ENCODE peak calls at places on chromosomes 7 and 10, in seven cellular contexts. One of them, this sample, is unnamed.

GRCh38 chr10:18689498-18689897 is 30.3 kb downstream of the ARL5B start:
- DNase-seq in kidney epithelial cell: no peak
- DNase-seq in EH: peak
- DNase-seq in PC-9: no peak
- DNase-seq in anterior cingulate cortex: no peak
- DNase-seq in H1: no peak
- DNase-seq in endodermal cell: no peak
- DNase-seq in this sample: no peak

GRCh38 chr10:102413053-102413705 is 5.4 kb downstream of the PSD start:
- DNase-seq in kidney epithelial cell: no peak
- DNase-seq in EH: peak
- DNase-seq in PC-9: no peak
- DNase-seq in anterior cingulate cortex: no peak
- DNase-seq in H1: no peak
- DNase-seq in endodermal cell: peak
- DNase-seq in this sample: no peak

GRCh38 chr10:102452672-102453340 is 1.5 kb upstream of the C10orf95 start:
- DNase-seq in kidney epithelial cell: no peak
- DNase-seq in EH: peak
- DNase-seq in PC-9: peak
- DNase-seq in anterior cingulate cortex: peak
- DNase-seq in H1: no peak
- DNase-seq in endodermal cell: no peak
- DNase-seq in this sample: no peak

GRCh38 chr7:124255041-124255667 is 222.3 kb upstream of the TMEM229A start:
- DNase-seq in kidney epithelial cell: no peak
- DNase-seq in EH: no peak
- DNase-seq in PC-9: no peak
- DNase-seq in anterior cingulate cortex: no peak
- DNase-seq in H1: no peak
- DNase-seq in endodermal cell: no peak
- DNase-seq in this sample: no peak

GRCh38 chr10:91493313-91493712 is 83.2 kb downstream of the HECTD2 start:
- DNase-seq in kidney epithelial cell: no peak
- DNase-seq in EH: peak
- DNase-seq in PC-9: peak
- DNase-seq in anterior cingulate cortex: no peak
- DNase-seq in H1: no peak
- DNase-seq in endodermal cell: no peak
- DNase-seq in this sample: no peak

GRCh38 chr7:45413419-45413818 is 160.7 kb upstream of the ADCY1 start:
- DNase-seq in kidney epithelial cell: no peak
- DNase-seq in EH: no peak
- DNase-seq in PC-9: no peak
- DNase-seq in anterior cingulate cortex: no peak
- DNase-seq in H1: no peak
- DNase-seq in endodermal cell: no peak
- DNase-seq in this sample: no peak

GRCh38 chr10:96636546-96636945 is 49.7 kb upstream of the TM9SF3 start:
- DNase-seq in kidney epithelial cell: no peak
- DNase-seq in EH: peak
- DNase-seq in PC-9: no peak
- DNase-seq in anterior cingulate cortex: no peak
- DNase-seq in H1: no peak
- DNase-seq in endodermal cell: no peak
- DNase-seq in this sample: no peak

GRCh38 chr10:44991571-44991970 is 9.2 kb upstream of the ZNF22 start:
- DNase-seq in kidney epithelial cell: no peak
- DNase-seq in EH: no peak
- DNase-seq in PC-9: no peak
- DNase-seq in anterior cingulate cortex: no peak
- DNase-seq in H1: no peak
- DNase-seq in endodermal cell: peak
- DNase-seq in this sample: no peak

GRCh38 chr10:60282771-60283353 is 106.8 kb downstream of the ANK3 start:
- DNase-seq in kidney epithelial cell: peak
- DNase-seq in EH: peak
- DNase-seq in PC-9: peak
- DNase-seq in anterior cingulate cortex: no peak
- DNase-seq in H1: no peak
- DNase-seq in endodermal cell: no peak
- DNase-seq in this sample: no peak

GRCh38 chr7:20408467-20408826 is 77.7 kb downstream of the ITGB8 start:
- DNase-seq in kidney epithelial cell: no peak
- DNase-seq in EH: no peak
- DNase-seq in PC-9: peak
- DNase-seq in anterior cingulate cortex: no peak
- DNase-seq in H1: no peak
- DNase-seq in endodermal cell: no peak
- DNase-seq in this sample: no peak

GRCh38 chr10:77844713-77845454 is 81.7 kb downstream of the DLG5 start:
- DNase-seq in kidney epithelial cell: peak
- DNase-seq in EH: peak
- DNase-seq in PC-9: peak
- DNase-seq in anterior cingulate cortex: no peak
- DNase-seq in H1: no peak
- DNase-seq in endodermal cell: no peak
- DNase-seq in this sample: peak

GRCh38 chr10:101892782-101893391 is 49.3 kb upstream of the KCNIP2 start:
- DNase-seq in kidney epithelial cell: no peak
- DNase-seq in EH: peak
- DNase-seq in PC-9: no peak
- DNase-seq in anterior cingulate cortex: no peak
- DNase-seq in H1: no peak
- DNase-seq in endodermal cell: no peak
- DNase-seq in this sample: no peak

GRCh38 chr7:36723951-36724664 is at the start of gene AOAH:
- DNase-seq in kidney epithelial cell: no peak
- DNase-seq in EH: no peak
- DNase-seq in PC-9: no peak
- DNase-seq in anterior cingulate cortex: peak
- DNase-seq in H1: no peak
- DNase-seq in endodermal cell: no peak
- DNase-seq in this sample: no peak

GRCh38 chr7:129635300-129636029 is 23.9 kb downstream of the NRF1 start:
- DNase-seq in kidney epithelial cell: peak
- DNase-seq in EH: peak
- DNase-seq in PC-9: peak
- DNase-seq in anterior cingulate cortex: peak
- DNase-seq in H1: peak
- DNase-seq in endodermal cell: peak
- DNase-seq in this sample: peak

GRCh38 chr10:43128958-43129706 is 9.1 kb upstream of the CSGALNACT2 start:
- DNase-seq in kidney epithelial cell: peak
- DNase-seq in EH: peak
- DNase-seq in PC-9: peak
- DNase-seq in anterior cingulate cortex: no peak
- DNase-seq in H1: peak
- DNase-seq in endodermal cell: peak
- DNase-seq in this sample: peak

GRCh38 chr7:2462731-2463130 is 13.5 kb downstream of the GRIFIN start:
- DNase-seq in kidney epithelial cell: no peak
- DNase-seq in EH: no peak
- DNase-seq in PC-9: no peak
- DNase-seq in anterior cingulate cortex: no peak
- DNase-seq in H1: no peak
- DNase-seq in endodermal cell: no peak
- DNase-seq in this sample: no peak

GRCh38 chr10:112374724-112375541 is 1.0 kb downstream of the ACSL5 start:
- DNase-seq in kidney epithelial cell: no peak
- DNase-seq in EH: peak
- DNase-seq in PC-9: peak
- DNase-seq in anterior cingulate cortex: no peak
- DNase-seq in H1: no peak
- DNase-seq in endodermal cell: peak
- DNase-seq in this sample: no peak

GRCh38 chr7:65967361-65968155 is 14.5 kb downstream of the GUSB start:
- DNase-seq in kidney epithelial cell: no peak
- DNase-seq in EH: no peak
- DNase-seq in PC-9: no peak
- DNase-seq in anterior cingulate cortex: no peak
- DNase-seq in H1: no peak
- DNase-seq in endodermal cell: no peak
- DNase-seq in this sample: no peak

GRCh38 chr7:27697861-27698430 is 35.3 kb upstream of the HIBADH start:
- DNase-seq in kidney epithelial cell: no peak
- DNase-seq in EH: peak
- DNase-seq in PC-9: peak
- DNase-seq in anterior cingulate cortex: no peak
- DNase-seq in H1: no peak
- DNase-seq in endodermal cell: no peak
- DNase-seq in this sample: no peak

GRCh38 chr10:117950408-117950807 is 96.3 kb downstream of the RAB11FIP2 start:
- DNase-seq in kidney epithelial cell: no peak
- DNase-seq in EH: no peak
- DNase-seq in PC-9: no peak
- DNase-seq in anterior cingulate cortex: no peak
- DNase-seq in H1: no peak
- DNase-seq in endodermal cell: no peak
- DNase-seq in this sample: no peak

GRCh38 chr10:12707461-12708185 is 293.9 kb downstream of the CCDC3 start:
- DNase-seq in kidney epithelial cell: peak
- DNase-seq in EH: peak
- DNase-seq in PC-9: peak
- DNase-seq in anterior cingulate cortex: no peak
- DNase-seq in H1: no peak
- DNase-seq in endodermal cell: peak
- DNase-seq in this sample: peak

GRCh38 chr7:1246871-1247526 is 14.3 kb downstream of the UNCX start:
- DNase-seq in kidney epithelial cell: no peak
- DNase-seq in EH: no peak
- DNase-seq in PC-9: no peak
- DNase-seq in anterior cingulate cortex: no peak
- DNase-seq in H1: no peak
- DNase-seq in endodermal cell: no peak
- DNase-seq in this sample: no peak

GRCh38 chr7:4958477-4959301 is at the start of gene MMD2:
- DNase-seq in kidney epithelial cell: no peak
- DNase-seq in EH: no peak
- DNase-seq in PC-9: no peak
- DNase-seq in anterior cingulate cortex: no peak
- DNase-seq in H1: peak
- DNase-seq in endodermal cell: peak
- DNase-seq in this sample: no peak

GRCh38 chr7:133070562-133070961 is 11.3 kb downstream of the CHCHD3 start:
- DNase-seq in kidney epithelial cell: no peak
- DNase-seq in EH: no peak
- DNase-seq in PC-9: no peak
- DNase-seq in anterior cingulate cortex: no peak
- DNase-seq in H1: no peak
- DNase-seq in endodermal cell: peak
- DNase-seq in this sample: no peak

GRCh38 chr7:83001362-83002040 is 161.2 kb downstream of the PCLO start:
- DNase-seq in kidney epithelial cell: peak
- DNase-seq in EH: no peak
- DNase-seq in PC-9: no peak
- DNase-seq in anterior cingulate cortex: no peak
- DNase-seq in H1: no peak
- DNase-seq in endodermal cell: no peak
- DNase-seq in this sample: no peak

GRCh38 chr7:122679813-122680212 is 19.1 kb downstream of the RNF133 start:
- DNase-seq in kidney epithelial cell: no peak
- DNase-seq in EH: no peak
- DNase-seq in PC-9: no peak
- DNase-seq in anterior cingulate cortex: no peak
- DNase-seq in H1: no peak
- DNase-seq in endodermal cell: no peak
- DNase-seq in this sample: no peak

GRCh38 chr10:64313967-64314366 is 792.8 kb downstream of the REEP3 start:
- DNase-seq in kidney epithelial cell: no peak
- DNase-seq in EH: no peak
- DNase-seq in PC-9: no peak
- DNase-seq in anterior cingulate cortex: no peak
- DNase-seq in H1: no peak
- DNase-seq in endodermal cell: no peak
- DNase-seq in this sample: no peak

GRCh38 chr7:24058953-24059352 is 225.0 kb upstream of the NPY start:
- DNase-seq in kidney epithelial cell: no peak
- DNase-seq in EH: no peak
- DNase-seq in PC-9: no peak
- DNase-seq in anterior cingulate cortex: no peak
- DNase-seq in H1: no peak
- DNase-seq in endodermal cell: no peak
- DNase-seq in this sample: no peak

GRCh38 chr7:110827287-110827855 is 263.6 kb upstream of the LRRN3 start:
- DNase-seq in kidney epithelial cell: no peak
- DNase-seq in EH: no peak
- DNase-seq in PC-9: no peak
- DNase-seq in anterior cingulate cortex: no peak
- DNase-seq in H1: no peak
- DNase-seq in endodermal cell: no peak
- DNase-seq in this sample: no peak

GRCh38 chr10:66180651-66181318 is 745.1 kb upstream of the LRRTM3 start:
- DNase-seq in kidney epithelial cell: peak
- DNase-seq in EH: peak
- DNase-seq in PC-9: peak
- DNase-seq in anterior cingulate cortex: no peak
- DNase-seq in H1: no peak
- DNase-seq in endodermal cell: no peak
- DNase-seq in this sample: no peak

GRCh38 chr10:11533328-11533781 is 78.1 kb downstream of the USP6NL start:
- DNase-seq in kidney epithelial cell: no peak
- DNase-seq in EH: peak
- DNase-seq in PC-9: no peak
- DNase-seq in anterior cingulate cortex: no peak
- DNase-seq in H1: no peak
- DNase-seq in endodermal cell: peak
- DNase-seq in this sample: no peak

GRCh38 chr10:1274746-1275544 is 218.8 kb downstream of the WDR37 start:
- DNase-seq in kidney epithelial cell: no peak
- DNase-seq in EH: no peak
- DNase-seq in PC-9: no peak
- DNase-seq in anterior cingulate cortex: no peak
- DNase-seq in H1: no peak
- DNase-seq in endodermal cell: peak
- DNase-seq in this sample: no peak

GRCh38 chr7:129163875-129164544 is 19.5 kb downstream of the TSPAN33 start:
- DNase-seq in kidney epithelial cell: peak
- DNase-seq in EH: peak
- DNase-seq in PC-9: no peak
- DNase-seq in anterior cingulate cortex: no peak
- DNase-seq in H1: no peak
- DNase-seq in endodermal cell: no peak
- DNase-seq in this sample: no peak

GRCh38 chr7:40839881-40840280 is 705.1 kb downstream of the SUGCT start:
- DNase-seq in kidney epithelial cell: no peak
- DNase-seq in EH: peak
- DNase-seq in PC-9: no peak
- DNase-seq in anterior cingulate cortex: no peak
- DNase-seq in H1: no peak
- DNase-seq in endodermal cell: no peak
- DNase-seq in this sample: no peak

GRCh38 chr10:104255244-104255981 is 721 bp downstream of the GSTO1 start:
- DNase-seq in kidney epithelial cell: no peak
- DNase-seq in EH: peak
- DNase-seq in PC-9: peak
- DNase-seq in anterior cingulate cortex: peak
- DNase-seq in H1: no peak
- DNase-seq in endodermal cell: peak
- DNase-seq in this sample: no peak

GRCh38 chr7:154872811-154873570 is 129.9 kb downstream of the PAXIP1 start:
- DNase-seq in kidney epithelial cell: no peak
- DNase-seq in EH: no peak
- DNase-seq in PC-9: no peak
- DNase-seq in anterior cingulate cortex: no peak
- DNase-seq in H1: no peak
- DNase-seq in endodermal cell: no peak
- DNase-seq in this sample: no peak

GRCh38 chr10:118986815-118987790 is 42.4 kb upstream of the NANOS1 start:
- DNase-seq in kidney epithelial cell: no peak
- DNase-seq in EH: no peak
- DNase-seq in PC-9: no peak
- DNase-seq in anterior cingulate cortex: no peak
- DNase-seq in H1: no peak
- DNase-seq in endodermal cell: no peak
- DNase-seq in this sample: no peak

GRCh38 chr10:480928-481551 is 208.4 kb downstream of the DIP2C start:
- DNase-seq in kidney epithelial cell: no peak
- DNase-seq in EH: no peak
- DNase-seq in PC-9: no peak
- DNase-seq in anterior cingulate cortex: no peak
- DNase-seq in H1: peak
- DNase-seq in endodermal cell: peak
- DNase-seq in this sample: no peak

This sample was measured in T1000.